ENCODE peak calls at places on chromosome 2, in ten cellular contexts. T is Calu3; R is NCI-H748 treated with DMSO at 0.1 percent for 48 hours; F is stimulated activated CD4-positive, alpha-beta T cell treated with anti-CD3 and anti-CD28 coated beads, Interleukin-2, amount 100 ng/mL, for 24 hours; X is left ventricle myocardium inferior; I is HFFc6; E is activated CD4-positive, CD25-positive, alpha-beta regulatory T cell treated with anti-CD3 and anti-CD28 coated beads, Interleukin-2, amount 50 U/mL, for 72 hours; H is brain microvascular endothelial cell; K is CD4-positive, alpha-beta T cell; W is left cardiac atrium. D is an unnamed sample.

GRCh38 chr2:23381084-23381483 is 3.9 kb upstream of the KLHL29 start:
- DNase-seq in I (peak; percentile 58), H (peak; percentile 87), T (peak; percentile 87), F (no peak), E (no peak), X (no peak), K (peak; percentile 15), W (peak; percentile 68), R (peak; percentile 6), D (no peak)

GRCh38 chr2:11629215-11629614 is 40.8 kb downstream of the NTSR2 start:
- DNase-seq in K (no peak), W (no peak), E (no peak), X (no peak), I (no peak), R (no peak), H (no peak), F (no peak), T (no peak), D (no peak)

GRCh38 chr2:236970656-236971010 is 115.1 kb upstream of the COPS8 start:
- DNase-seq in I (no peak), F (no peak), X (no peak), T (no peak), R (no peak), W (no peak), K (no peak), H (no peak), E (no peak), D (no peak)

GRCh38 chr2:37720533-37721218 is 49.2 kb upstream of the CDC42EP3 start:
- DNase-seq in T (no peak), K (no peak), X (no peak), E (no peak), W (no peak), R (no peak), H (no peak), F (no peak), I (peak; percentile 26), D (no peak)

GRCh38 chr2:71562518-71562917 is 109.2 kb downstream of the DYSF start:
- DNase-seq in E (no peak), F (no peak), X (no peak), R (no peak), I (no peak), W (no peak), T (no peak), K (no peak), H (no peak), D (no peak)

GRCh38 chr2:200081221-200081620 is 125.8 kb downstream of the MAIP1 start:
- DNase-seq in K (no peak), H (no peak), F (no peak), R (no peak), E (no peak), X (no peak), T (no peak), I (no peak), W (no peak), D (no peak)

GRCh38 chr2:241760301-241760771 is 16.3 kb upstream of the GAL3ST2 start:
- DNase-seq in W (peak; percentile 19), K (no peak), I (no peak), F (no peak), T (no peak), E (no peak), X (peak; percentile 2), R (no peak), H (no peak), D (no peak)

GRCh38 chr2:85594715-85595377 is 699 bp upstream of the RNF181 start:
- DNase-seq in H (no peak), F (no peak), W (no peak), T (no peak), I (no peak), X (no peak), E (no peak), K (no peak), R (no peak), D (no peak)

GRCh38 chr2:134217316-134217715 is 36.6 kb upstream of the MGAT5 start:
- DNase-seq in W (no peak), H (no peak), X (no peak), I (no peak), F (no peak), T (no peak), R (no peak), E (no peak), K (no peak), D (no peak)